ENCODE peak calls at places on chromosomes 4 and X, in six cellular contexts. Y is GM23248, T is IMR-90, L is astrocyte, W is GM23338, J is fibroblast of lung. P is an unnamed sample.
A peak's percentile ranks its signal among the peaks of the same experiment; 100 is the strongest.

GRCh38 chrX:150605603-150606002 is 37.2 kb downstream of the MTM1 start:
- DNase-seq in T (no peak), J (no peak), Y (no peak), L (no peak), W (no peak), P (no peak)

GRCh38 chrX:49155243-49155899 is 7.2 kb upstream of the MAGIX start:
- DNase-seq in T (peak; percentile 58), L (peak; percentile 72), J (peak; percentile 82), Y (peak; percentile 79), W (peak; percentile 92), P (peak; percentile 70)

GRCh38 chrX:65609237-65609636 is 58.2 kb upstream of the MSN start:
- DNase-seq in L (no peak), Y (no peak), T (no peak), W (no peak), J (no peak), P (no peak)

GRCh38 chr4:89111833-89112563 is 665 bp downstream of the TIGD2 start:
- DNase-seq in W (peak; percentile 48), L (peak; percentile 86), T (peak; percentile 95), J (peak; percentile 88), Y (peak; percentile 94), P (peak; percentile 73)

GRCh38 chrX:100659431-100660137 is 15.6 kb downstream of the SRPX2 start:
- DNase-seq in J (no peak), L (no peak), T (no peak), W (no peak), Y (no peak), P (no peak)

GRCh38 chrX:28910501-28910900 is 323.3 kb downstream of the IL1RAPL1 start:
- DNase-seq in Y (no peak), J (peak; percentile 84), L (peak; percentile 85), T (peak; percentile 76), W (no peak), P (no peak)

GRCh38 chr4:42425146-42426065 is 28.1 kb downstream of the SHISA3 start:
- DNase-seq in J (no peak), L (no peak), W (peak; percentile 67), Y (no peak), T (no peak), P (no peak)

GRCh38 chr4:85741421-85741820 is 266.5 kb downstream of the ARHGAP24 start:
- DNase-seq in Y (no peak), W (no peak), T (no peak), J (no peak), L (no peak), P (no peak)

GRCh38 chr4:151679247-151679646 is 81.6 kb downstream of the GATB start:
- DNase-seq in J (no peak), T (no peak), Y (no peak), L (no peak), W (peak; percentile 47), P (no peak)

GRCh38 chrX:107845625-107846024 is 20.0 kb downstream of the MID2 start:
- DNase-seq in W (no peak), L (no peak), Y (no peak), T (no peak), J (no peak), P (no peak)

GRCh38 chr4:41079871-41080565 is 134.3 kb downstream of the APBB2 start:
- DNase-seq in L (no peak), J (no peak), T (no peak), W (no peak), Y (no peak), P (no peak)

GRCh38 chr4:67275179-67275750 is 270.0 kb downstream of the CENPC start:
- DNase-seq in L (no peak), T (no peak), Y (no peak), W (no peak), J (no peak), P (no peak)

GRCh38 chr4:37685726-37686372 is 327 bp downstream of the RELL1 start:
- DNase-seq in W (peak; percentile 63), T (peak; percentile 22), Y (peak; percentile 76), J (peak; percentile 37), L (no peak), P (peak; percentile 9)

GRCh38 chr4:150501019-150501727 is 80.8 kb upstream of the MAB21L2 start:
- DNase-seq in J (peak; percentile 82), L (peak; percentile 80), W (no peak), Y (peak; percentile 79), T (peak; percentile 89), P (peak; percentile 69)

GRCh38 chr4:140935259-140935658 is 179.1 kb upstream of the TBC1D9 start:
- DNase-seq in T (no peak), L (peak; percentile 61), J (peak; percentile 68), Y (peak; percentile 19), W (no peak), P (no peak)

GRCh38 chr4:7924163-7924562 is 15.5 kb downstream of the AFAP1 start:
- DNase-seq in J (no peak), T (no peak), L (no peak), W (no peak), Y (no peak), P (no peak)

GRCh38 chrX:75045369-75045768 is 110.7 kb downstream of the ABCB7 start:
- DNase-seq in W (no peak), T (no peak), J (no peak), L (no peak), Y (no peak), P (no peak)

GRCh38 chrX:15050395-15050794 is 177.2 kb downstream of the MOSPD2 start:
- DNase-seq in J (no peak), T (no peak), L (no peak), W (no peak), Y (no peak), P (no peak)

GRCh38 chr4:78138252-78138651 is 81.1 kb downstream of the FRAS1 start:
- DNase-seq in J (no peak), L (no peak), W (no peak), Y (no peak), T (no peak), P (no peak)

GRCh38 chr4:80306255-80306654 is 29.3 kb upstream of the CFAP299 start:
- DNase-seq in L (peak; percentile 69), W (no peak), T (peak; percentile 54), Y (peak; percentile 66), J (peak; percentile 77), P (peak; percentile 67)

GRCh38 chr4:156778093-156778492 is 193.5 kb downstream of the PDGFC start:
- DNase-seq in L (peak; percentile 82), T (peak; percentile 72), J (peak; percentile 85), Y (peak; percentile 71), W (no peak), P (peak; percentile 48)

GRCh38 chr4:41977709-41978108 is 3.8 kb upstream of the DCAF4L1 start:
- DNase-seq in T (peak; percentile 57), W (no peak), Y (peak; percentile 51), L (peak; percentile 18), J (peak; percentile 48), P (no peak)

GRCh38 chr4:108465886-108466491 is 154.4 kb upstream of the RPL34 start:
- DNase-seq in T (no peak), L (peak; percentile 69), Y (no peak), W (no peak), J (peak; percentile 69), P (no peak)

GRCh38 chr4:87559090-87559837 is 30.1 kb upstream of the SPARCL1 start:
- DNase-seq in J (no peak), W (peak; percentile 68), L (no peak), T (no peak), Y (no peak), P (peak; percentile 20)
- H3K4me2 ChIP-seq in J (no peak overlapping the region), W (no peak overlapping the region), L (no peak overlapping the region), T (no peak overlapping the region), Y (no peak overlapping the region), P (no peak overlapping the region)

GRCh38 chr4:105662935-105663675 is 45.4 kb downstream of the INTS12 start:
- DNase-seq in L (no peak), J (no peak), W (no peak), T (no peak), Y (no peak), P (no peak)

GRCh38 chr4:105661028-105661427 is 47.5 kb downstream of the INTS12 start:
- DNase-seq in L (no peak), W (no peak), J (no peak), T (no peak), Y (no peak), P (peak; percentile 85)

GRCh38 chr4:105670684-105671083 is 37.8 kb downstream of the INTS12 start:
- DNase-seq in Y (no peak), L (no peak), T (no peak), W (no peak), J (no peak), P (no peak)

GRCh38 chr4:105666693-105667092 is 41.8 kb downstream of the INTS12 start:
- DNase-seq in T (peak; percentile 16), L (peak; percentile 8), J (peak; percentile 26), W (peak; percentile 47), Y (peak; percentile 46), P (peak; percentile 43)
- H2AFZ ChIP-seq in T (no peak overlapping the region), L (no peak overlapping the region), J (no peak overlapping the region), W (no peak overlapping the region), Y (no peak overlapping the region), P (no peak overlapping the region)

GRCh38 chr4:139265654-139266053 is 14.4 kb downstream of the MGARP start:
- DNase-seq in J (no peak), W (no peak), L (no peak), T (no peak), Y (no peak), P (no peak)

GRCh38 chr4:139266583-139267257 is 13.3 kb downstream of the MGARP start:
- DNase-seq in L (peak; percentile 66), J (peak; percentile 79), W (peak; percentile 26), Y (peak; percentile 81), T (peak; percentile 86), P (no peak)

GRCh38 chr4:139267301-139267700 is 12.7 kb downstream of the MGARP start:
- DNase-seq in W (no peak), L (peak; percentile 6), Y (peak; percentile 37), J (no peak), T (no peak), P (peak; percentile 30)

DNA sequence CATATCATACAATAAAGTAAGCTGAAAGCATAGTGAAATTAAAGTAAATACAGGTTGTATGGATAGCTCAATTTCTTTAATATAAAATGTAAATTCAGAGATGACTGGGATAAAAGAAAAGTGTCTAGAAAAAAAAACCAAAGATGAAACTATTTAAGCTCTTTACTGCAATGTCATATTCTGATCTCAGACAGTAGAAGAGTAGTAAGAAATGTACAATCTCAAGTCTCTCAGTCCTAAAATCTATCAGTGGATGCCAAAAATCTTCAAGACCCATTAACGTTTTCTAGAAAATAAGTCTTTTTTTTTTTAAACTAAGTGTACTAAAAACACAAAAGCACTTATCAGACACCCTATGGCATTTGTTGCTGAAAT is 13.8 kb downstream of the MGARP start:
- DNase-seq in L (no peak), J (no peak), W (no peak), T (no peak), Y (no peak), P (no peak)
- H3K27ac ChIP-seq in L (no peak overlapping the region), J (peak overlapping the region; percentile 16), W (no peak overlapping the region), T (peak overlapping the region; percentile 25), Y (peak overlapping the region; percentile 21), P (no peak overlapping the region)

GRCh38 chr4:184929476-184929875 is 88.8 kb upstream of the HELT start:
- DNase-seq in Y (no peak), T (no peak), J (no peak), L (no peak), W (no peak), P (no peak)

GRCh38 chr4:184930026-184930425 is 88.3 kb upstream of the HELT start:
- DNase-seq in T (no peak), Y (no peak), W (no peak), L (no peak), J (no peak), P (no peak)

GRCh38 chr4:184921456-184921855 is 95.7 kb upstream of the ACSL1 start:
- DNase-seq in L (no peak), J (no peak), W (no peak), Y (no peak), T (no peak), P (no peak)

GRCh38 chr4:184922301-184922700 is 96.0 kb upstream of the HELT start:
- DNase-seq in W (no peak), J (no peak), Y (no peak), T (no peak), L (no peak), P (no peak)

GRCh38 chr4:184924516-184924915 is 93.8 kb upstream of the HELT start:
- DNase-seq in J (no peak), W (no peak), T (no peak), L (no peak), Y (no peak), P (no peak)
- H3K4me2 ChIP-seq in J (no peak overlapping the region), W (no peak overlapping the region), T (no peak overlapping the region), L (no peak overlapping the region), Y (no peak overlapping the region), P (no peak overlapping the region)

P was measured in PC-3.